ENCODE peak calls at places on chromosome 15, in seven cellular contexts. T is Calu3, F is IMR-90, S is HL-60, L is H9, Y is tibial artery, W is hepatocyte. U is an unnamed sample.

GRCh38 chr15:68149059-68149458 is 56.1 kb downstream of the CALML4 start:
- DNase-seq in T (no peak), F (peak; percentile 66), S (no peak), L (no peak), Y (no peak), W (no peak), U (no peak)

GRCh38 chr15:34494084-34494399 is 56.4 kb upstream of the GOLGA8A start:
- DNase-seq in T (no peak), F (no peak), S (no peak), L (no peak), Y (no peak), W (no peak), U (no peak)

GRCh38 chr15:43872416-43873020 is 45.7 kb downstream of the WDR76 start:
- DNase-seq in T (peak; percentile 48), F (peak; percentile 83), S (peak; percentile 29), L (peak; percentile 62), Y (no peak), W (peak; percentile 88), U (peak; percentile 63)

GRCh38 chr15:28935316-28935715 is 49.5 kb downstream of the APBA2 start:
- DNase-seq in T (no peak), F (no peak), S (peak; percentile 32), L (peak; percentile 74), Y (peak; percentile 41), W (no peak), U (peak; percentile 51)

GRCh38 chr15:69081310-69082004 is 67.0 kb downstream of the NOX5 start:
- DNase-seq in T (no peak), F (peak; percentile 40), S (no peak), L (peak; percentile 50), Y (peak; percentile 70), W (no peak), U (no peak)

GRCh38 chr15:68347392-68347791 is 69.8 kb downstream of the FEM1B start:
- DNase-seq in T (no peak), F (peak; percentile 90), S (no peak), L (no peak), Y (no peak), W (peak; percentile 49), U (no peak)

GRCh38 chr15:42069496-42070275 is 24.7 kb downstream of the PLA2G4D start:
- DNase-seq in T (no peak), F (no peak), S (no peak), L (no peak), Y (peak; percentile 47), W (no peak), U (no peak)

GRCh38 chr15:56052389-56053045 is 59.1 kb upstream of the NEDD4 start:
- DNase-seq in T (no peak), F (peak; percentile 68), S (no peak), L (no peak), Y (no peak), W (peak; percentile 65), U (no peak)

GRCh38 chr15:58530056-58530590 is 98.3 kb downstream of the LIPC start:
- DNase-seq in T (no peak), F (no peak), S (no peak), L (no peak), Y (peak; percentile 53), W (no peak), U (no peak)

GRCh38 chr15:40844543-40844981 is 714 bp downstream of the SPINT1 start:
- DNase-seq in T (no peak), F (no peak), S (peak; percentile 75), L (no peak), Y (no peak), W (peak; percentile 50), U (peak; percentile 53)

GRCh38 chr15:101099183-101099582 is 152.7 kb downstream of the CHSY1 start:
- DNase-seq in T (no peak), F (no peak), S (no peak), L (no peak), Y (no peak), W (no peak), U (no peak)

GRCh38 chr15:87752250-87752951 is 504.1 kb downstream of the NTRK3 start:
- DNase-seq in T (peak; percentile 20), F (peak; percentile 93), S (no peak), L (no peak), Y (no peak), W (no peak), U (no peak)

GRCh38 chr15:37031198-37031597 is 69.2 kb downstream of the MEIS2 start:
- DNase-seq in T (no peak), F (peak; percentile 94), S (no peak), L (no peak), Y (no peak), W (no peak), U (no peak)

GRCh38 chr15:70608156-70608555 is 155.2 kb downstream of the UACA start:
- DNase-seq in T (no peak), F (peak; percentile 44), S (peak; percentile 67), L (no peak), Y (no peak), W (no peak), U (no peak)

GRCh38 chr15:58369261-58369699 is 62.5 kb upstream of the LIPC start:
- DNase-seq in T (peak; percentile 16), F (peak; percentile 95), S (no peak), L (no peak), Y (no peak), W (no peak), U (no peak)

GRCh38 chr15:36680751-36681150 is 101.3 kb downstream of the CDIN1 start:
- DNase-seq in T (no peak), F (no peak), S (no peak), L (no peak), Y (no peak), W (no peak), U (no peak)

GRCh38 chr15:35689266-35689665 is 143.3 kb upstream of the DPH6 start:
- DNase-seq in T (no peak), F (no peak), S (no peak), L (no peak), Y (no peak), W (no peak), U (no peak)

GRCh38 chr15:73972984-73973682 is 19.0 kb downstream of the STOML1 start:
- DNase-seq in T (peak; percentile 89), F (peak; percentile 73), S (peak; percentile 80), L (peak; percentile 91), Y (peak; percentile 88), W (peak; percentile 92), U (peak; percentile 89)

GRCh38 chr15:40511472-40512133 is 40.8 kb downstream of the CHST14 start:
- DNase-seq in T (peak; percentile 60), F (no peak), S (peak; percentile 7), L (peak; percentile 84), Y (peak; percentile 69), W (peak; percentile 76), U (peak; percentile 80)

GRCh38 chr15:72825831-72826230 is 42.3 kb upstream of the ADPGK start:
- DNase-seq in T (no peak), F (no peak), S (no peak), L (no peak), Y (no peak), W (no peak), U (peak; percentile 12)

GRCh38 chr15:52247032-52247431 is 48.6 kb downstream of the MYO5C start:
- DNase-seq in T (no peak), F (peak; percentile 72), S (peak; percentile 95), L (no peak), Y (no peak), W (peak; percentile 57), U (no peak)

GRCh38 chr15:61041886-61042285 is 187.2 kb downstream of the RORA start:
- DNase-seq in T (no peak), F (no peak), S (no peak), L (no peak), Y (no peak), W (no peak), U (no peak)

DNA sequence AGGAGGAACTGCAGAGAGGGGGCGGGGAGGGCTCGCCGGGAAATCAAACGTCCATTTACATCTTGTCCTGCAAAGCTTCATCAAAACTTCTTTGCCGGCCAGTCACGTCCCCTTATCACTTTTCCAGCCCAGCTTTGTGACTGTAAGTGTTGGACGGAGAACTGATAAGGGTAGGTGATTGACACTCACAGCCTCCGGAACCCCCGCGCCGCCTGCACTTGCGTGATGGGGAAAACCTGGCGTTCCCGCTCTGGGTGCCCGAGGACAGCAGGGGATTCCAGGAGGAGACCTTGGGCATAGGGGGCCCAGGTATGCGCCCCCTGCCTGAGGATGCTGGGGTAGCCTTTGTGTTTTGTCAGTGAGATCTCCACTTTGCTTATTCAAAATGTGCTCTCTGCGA is 72.8 kb upstream of the ANKRD34C start:
- DNase-seq in T (no peak), F (no peak), S (no peak), L (peak; percentile 69), Y (no peak), W (peak; percentile 14), U (peak; percentile 58)
- TF ChIP-seq CTCF in T (peak; percentile 35), F (no peak), S (no peak), L (peak; percentile 76), Y (no peak), W (peak; percentile 33), U (peak; percentile 57)

GRCh38 chr15:59751552-59752413 is 62.7 kb upstream of the BNIP2 start:
- DNase-seq in T (no peak), F (no peak), S (no peak), L (no peak), Y (no peak), W (no peak), U (no peak)
- TF ChIP-seq CTCF in T (peak; percentile 35), F (no peak), S (peak; percentile 1), L (peak; percentile 82), Y (no peak), W (peak; percentile 42), U (peak; percentile 44)

DNA sequence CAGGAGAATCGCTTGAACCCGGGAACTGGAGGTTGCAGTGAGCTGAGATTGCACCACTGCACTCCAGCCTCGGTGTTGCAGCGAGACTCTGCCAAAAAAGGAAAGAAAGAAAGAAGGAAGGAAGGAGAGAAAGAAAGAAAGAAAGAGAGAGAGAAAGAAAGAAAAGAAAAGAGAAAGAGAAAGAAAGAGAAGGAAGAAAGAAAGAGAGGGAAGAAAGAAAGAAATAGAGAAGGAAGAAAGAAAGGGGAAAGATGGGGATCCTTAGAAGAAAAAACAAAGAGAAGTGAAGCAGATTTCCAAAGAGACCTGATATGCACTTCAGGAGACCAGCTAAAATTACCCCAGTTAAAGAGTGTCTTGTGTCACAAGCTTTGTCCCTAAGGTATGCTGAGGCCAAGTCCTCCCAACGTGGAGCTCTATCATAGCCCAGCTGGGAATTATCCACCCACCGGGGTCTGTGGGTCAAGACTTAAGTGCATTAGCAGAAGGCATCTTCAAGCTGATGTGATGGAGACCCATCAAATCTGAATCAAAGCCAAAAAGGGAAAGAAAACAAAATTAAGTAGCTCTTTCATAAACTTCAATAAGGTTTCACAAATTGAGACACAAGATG is 17.9 kb upstream of the AKAP13 start:
- DNase-seq in T (no peak), F (no peak), S (no peak), L (no peak), Y (no peak), W (no peak), U (no peak)
- TF ChIP-seq CTCF in T (no peak), F (no peak), S (no peak), L (no peak), Y (no peak), W (no peak), U (no peak)

DNA sequence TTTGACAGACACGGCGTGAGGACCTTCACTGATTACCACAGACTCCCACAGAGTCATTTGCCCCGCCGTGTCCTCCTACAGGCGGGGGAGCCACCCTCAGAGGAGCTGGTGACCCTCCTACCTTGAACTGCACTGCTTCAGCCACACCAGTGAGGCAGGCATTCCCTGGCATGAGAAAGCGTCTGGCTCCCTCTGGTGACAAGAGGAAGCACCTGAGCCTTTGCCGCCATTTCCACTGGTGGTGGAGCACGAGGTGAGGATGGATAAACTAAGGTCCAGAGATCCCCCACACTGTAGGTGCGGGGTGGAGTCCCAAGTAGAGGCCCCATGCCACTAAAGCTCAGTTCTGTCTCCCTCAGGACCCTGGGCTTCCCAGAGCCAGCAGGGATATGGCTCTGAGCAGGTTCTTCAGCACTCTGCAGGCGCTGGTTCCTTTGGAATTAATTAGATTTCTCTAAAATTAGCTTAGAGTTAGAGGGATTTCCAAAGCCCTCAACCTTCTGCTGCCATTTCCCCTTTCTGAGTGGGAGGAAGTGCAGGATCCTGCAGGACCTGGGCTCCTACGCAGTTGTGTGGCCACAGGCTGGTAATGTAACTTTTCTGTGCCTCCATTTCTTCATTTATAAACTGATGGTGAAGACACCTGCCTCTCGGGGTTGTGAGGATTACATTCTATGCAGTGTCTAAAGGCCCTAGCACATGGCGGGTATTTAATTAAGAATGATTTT is 224.0 kb downstream of the SLCO3A1 start:
- DNase-seq in T (peak; percentile 83), F (peak; percentile 63), S (peak; percentile 78), L (peak; percentile 86), Y (peak; percentile 85), W (peak; percentile 85), U (peak; percentile 75)
- TF ChIP-seq CTCF in T (peak; percentile 77), F (peak; percentile 83), S (peak; percentile 64), L (peak; percentile 89), Y (peak; percentile 74), W (peak; percentile 79), U (peak; percentile 73)